ENCODE peak calls at places on chromosomes 7 and 10, in nine cellular contexts. L is GM19239; Y is anterior cingulate cortex; F is central memory CD8-positive, alpha-beta T cell; R is RCC 7860; W is endothelial cell; S is substantia nigra; C is amniotic stem cell; J is NCI-H69. V is an unnamed sample.
A peak's percentile ranks its signal among the peaks of the same experiment; 100 is the strongest.

GRCh38 chr10:129968020-129968861 is 4.2 kb upstream of the EBF3 start:
- DNase-seq in J (no peak), F (no peak), W (peak; percentile 24), L (no peak), R (no peak), S (no peak), Y (no peak), C (no peak), V (no peak)

GRCh38 chr10:121518321-121518720 is 79.9 kb downstream of the FGFR2 start:
- DNase-seq in R (no peak), S (no peak), J (no peak), L (no peak), C (no peak), F (no peak), W (no peak), Y (no peak), V (no peak)

GRCh38 chr10:80535671-80536360 is 1.9 kb upstream of the SH2D4B start:
- DNase-seq in L (peak; percentile 94), S (peak; percentile 36), W (no peak), F (peak; percentile 54), J (peak; percentile 75), Y (no peak), C (no peak), R (no peak), V (no peak)

GRCh38 chr10:8034666-8035640 is 19.5 kb upstream of the GATA3 start:
- DNase-seq in F (no peak), S (no peak), R (no peak), J (peak; percentile 32), Y (no peak), L (no peak), W (no peak), C (no peak), V (no peak)

GRCh38 chr7:76354981-76355730 is 3.6 kb downstream of the YWHAG start:
- DNase-seq in Y (no peak), W (no peak), J (no peak), F (no peak), S (peak; percentile 38), L (no peak), R (no peak), C (no peak), V (no peak)

GRCh38 chr7:116434820-116435341 is 64.7 kb upstream of the CAV2 start:
- DNase-seq in R (peak; percentile 78), Y (no peak), S (no peak), L (no peak), C (peak; percentile 30), W (no peak), J (no peak), F (no peak), V (peak; percentile 68)

GRCh38 chr7:5231811-5232484 is 41.9 kb downstream of the WIPI2 start:
- DNase-seq in W (no peak), S (no peak), R (no peak), C (no peak), J (no peak), F (no peak), L (no peak), Y (no peak), V (no peak)

GRCh38 chr10:101690461-101690860 is 4.5 kb downstream of the FBXW4 start:
- DNase-seq in F (no peak), R (no peak), S (no peak), L (no peak), W (no peak), C (no peak), Y (no peak), J (no peak), V (no peak)

GRCh38 chr7:1978656-1979590 is 253.8 kb downstream of the MAD1L1 start:
- DNase-seq in W (no peak), J (no peak), R (no peak), S (no peak), L (no peak), F (no peak), C (no peak), Y (no peak), V (no peak)

GRCh38 chr10:33129987-33130386 is 172.0 kb upstream of the ITGB1 start:
- DNase-seq in R (peak; percentile 61), S (no peak), Y (no peak), W (no peak), J (no peak), L (no peak), C (no peak), F (no peak), V (peak; percentile 36)

GRCh38 chr7:118590107-118590506 is 365.6 kb downstream of the ANKRD7 start:
- DNase-seq in W (peak; percentile 22), C (no peak), F (no peak), Y (no peak), L (no peak), R (no peak), J (peak; percentile 62), S (no peak), V (peak; percentile 45)

GRCh38 chr10:6201511-6201975 is 1.2 kb upstream of the PFKFB3 start:
- DNase-seq in C (peak; percentile 65), Y (peak; percentile 56), J (peak; percentile 66), R (peak; percentile 36), S (no peak), L (peak; percentile 77), F (peak; percentile 61), W (peak; percentile 56), V (no peak)

GRCh38 chr7:117929217-117929616 is 56.0 kb upstream of the CTTNBP2 start:
- DNase-seq in R (no peak), J (no peak), W (no peak), F (no peak), S (no peak), L (no peak), C (no peak), Y (no peak), V (no peak)

GRCh38 chr7:2471396-2471795 is 4.8 kb downstream of the GRIFIN start:
- DNase-seq in R (no peak), S (no peak), J (peak; percentile 94), C (no peak), F (no peak), Y (no peak), L (no peak), W (peak; percentile 71), V (peak; percentile 75)

GRCh38 chr10:120995768-120996167 is 144.6 kb downstream of the WDR11 start:
- DNase-seq in C (no peak), F (no peak), S (no peak), L (no peak), W (no peak), J (peak; percentile 0), Y (no peak), R (no peak), V (no peak)

GRCh38 chr10:93703066-93703465 is 674 bp upstream of the FRA10AC1 start:
- DNase-seq in R (no peak), J (peak; percentile 29), Y (peak; percentile 35), C (no peak), F (no peak), L (no peak), S (no peak), W (no peak), V (no peak)

GRCh38 chr7:2701832-2702593 is 14.0 kb downstream of the AMZ1 start:
- DNase-seq in L (no peak), F (no peak), S (peak; percentile 79), R (no peak), Y (peak; percentile 63), W (no peak), C (no peak), J (no peak), V (no peak)

GRCh38 chr7:112204072-112204775 is 2.0 kb downstream of the DOCK4 start:
- DNase-seq in R (no peak), F (no peak), Y (no peak), J (peak; percentile 82), W (peak; percentile 11), C (no peak), L (no peak), S (peak; percentile 33), V (peak; percentile 9)

V was measured in A172.